ENCODE peak calls at places on chromosomes 16 and 17, in five cellular contexts. One of them, this sample, is unnamed.
A peak's percentile ranks its signal among the peaks of the same experiment; 100 is the strongest.

GRCh38 chr17:1108560-1108809 is 71.3 kb downstream of the ABR start:
- DNase-seq in gastrocnemius medialis: no peak
- DNase-seq in PC-3: no peak
- DNase-seq in left ventricle myocardium inferior: no peak
- DNase-seq in naive thymus-derived CD4-positive, alpha-beta T cell: peak; percentile 13
- DNase-seq in this sample: no peak

GRCh38 chr17:59368218-59368857 is 36.9 kb downstream of the YPEL2 start:
- DNase-seq in left ventricle myocardium inferior: no peak
- DNase-seq in PC-3: peak; percentile 51
- DNase-seq in naive thymus-derived CD4-positive, alpha-beta T cell: no peak
- DNase-seq in gastrocnemius medialis: no peak
- DNase-seq in this sample: no peak

GRCh38 chr17:77174928-77175720 is 34.4 kb downstream of the SEC14L1 start:
- DNase-seq in gastrocnemius medialis: no peak
- DNase-seq in PC-3: no peak
- DNase-seq in left ventricle myocardium inferior: no peak
- DNase-seq in naive thymus-derived CD4-positive, alpha-beta T cell: no peak
- DNase-seq in this sample: no peak

GRCh38 chr16:14196011-14196410 is 124.9 kb downstream of the MRTFB start:
- DNase-seq in gastrocnemius medialis: no peak
- DNase-seq in left ventricle myocardium inferior: no peak
- DNase-seq in PC-3: no peak
- DNase-seq in naive thymus-derived CD4-positive, alpha-beta T cell: no peak
- DNase-seq in this sample: peak; percentile 8

GRCh38 chr17:13925579-13925978 is 143.7 kb upstream of the COX10 start:
- DNase-seq in naive thymus-derived CD4-positive, alpha-beta T cell: no peak
- DNase-seq in gastrocnemius medialis: no peak
- DNase-seq in left ventricle myocardium inferior: no peak
- DNase-seq in PC-3: peak; percentile 53
- DNase-seq in this sample: no peak

GRCh38 chr17:76932402-76933333 is 64.5 kb downstream of the MGAT5B start:
- DNase-seq in PC-3: no peak
- DNase-seq in left ventricle myocardium inferior: no peak
- DNase-seq in naive thymus-derived CD4-positive, alpha-beta T cell: no peak
- DNase-seq in gastrocnemius medialis: no peak
- DNase-seq in this sample: no peak

GRCh38 chr17:12928736-12929135 is 89.1 kb downstream of the ELAC2 start:
- DNase-seq in left ventricle myocardium inferior: no peak
- DNase-seq in naive thymus-derived CD4-positive, alpha-beta T cell: no peak
- DNase-seq in gastrocnemius medialis: no peak
- DNase-seq in PC-3: peak; percentile 44
- DNase-seq in this sample: no peak

GRCh38 chr16:54280751-54281150 is 5.8 kb downstream of the IRX3 start:
- DNase-seq in gastrocnemius medialis: no peak
- DNase-seq in PC-3: no peak
- DNase-seq in left ventricle myocardium inferior: no peak
- DNase-seq in naive thymus-derived CD4-positive, alpha-beta T cell: no peak
- DNase-seq in this sample: peak; percentile 20

GRCh38 chr17:28747046-28747691 is 3.4 kb downstream of the TRAF4 start:
- DNase-seq in naive thymus-derived CD4-positive, alpha-beta T cell: no peak
- DNase-seq in PC-3: peak; percentile 81
- DNase-seq in left ventricle myocardium inferior: no peak
- DNase-seq in gastrocnemius medialis: no peak
- DNase-seq in this sample: no peak

GRCh38 chr17:73952498-73953205 is 250.8 kb upstream of the RPL38 start:
- DNase-seq in left ventricle myocardium inferior: peak; percentile 40
- DNase-seq in PC-3: no peak
- DNase-seq in naive thymus-derived CD4-positive, alpha-beta T cell: peak; percentile 33
- DNase-seq in gastrocnemius medialis: no peak
- DNase-seq in this sample: no peak

GRCh38 chr16:80299416-80299815 is 241.4 kb upstream of the DYNLRB2 start:
- DNase-seq in gastrocnemius medialis: no peak
- DNase-seq in PC-3: no peak
- DNase-seq in naive thymus-derived CD4-positive, alpha-beta T cell: no peak
- DNase-seq in left ventricle myocardium inferior: no peak
- DNase-seq in this sample: peak; percentile 87

GRCh38 chr16:57498031-57498430 is 11.7 kb upstream of the DOK4 start:
- DNase-seq in gastrocnemius medialis: no peak
- DNase-seq in PC-3: no peak
- DNase-seq in naive thymus-derived CD4-positive, alpha-beta T cell: no peak
- DNase-seq in left ventricle myocardium inferior: no peak
- DNase-seq in this sample: no peak

GRCh38 chr17:44502598-44503079 is 567 bp downstream of the GPATCH8 start:
- DNase-seq in PC-3: peak; percentile 38
- DNase-seq in left ventricle myocardium inferior: no peak
- DNase-seq in gastrocnemius medialis: no peak
- DNase-seq in naive thymus-derived CD4-positive, alpha-beta T cell: no peak
- DNase-seq in this sample: peak; percentile 44

GRCh38 chr17:63116967-63117366 is 150.9 kb downstream of the TANC2 start:
- DNase-seq in naive thymus-derived CD4-positive, alpha-beta T cell: no peak
- DNase-seq in left ventricle myocardium inferior: no peak
- DNase-seq in PC-3: no peak
- DNase-seq in gastrocnemius medialis: no peak
- DNase-seq in this sample: peak; percentile 5

GRCh38 chr16:78666318-78666717 is 566.9 kb downstream of the WWOX start:
- DNase-seq in PC-3: no peak
- DNase-seq in gastrocnemius medialis: no peak
- DNase-seq in left ventricle myocardium inferior: no peak
- DNase-seq in naive thymus-derived CD4-positive, alpha-beta T cell: no peak
- DNase-seq in this sample: no peak

GRCh38 chr17:16534236-16534635 is 34.8 kb downstream of the ZNF287 start:
- DNase-seq in gastrocnemius medialis: no peak
- DNase-seq in naive thymus-derived CD4-positive, alpha-beta T cell: no peak
- DNase-seq in PC-3: no peak
- DNase-seq in left ventricle myocardium inferior: no peak
- DNase-seq in this sample: no peak

GRCh38 chr16:83706394-83706793 is 101.4 kb upstream of the HSBP1 start:
- DNase-seq in naive thymus-derived CD4-positive, alpha-beta T cell: no peak
- DNase-seq in gastrocnemius medialis: no peak
- DNase-seq in left ventricle myocardium inferior: no peak
- DNase-seq in PC-3: no peak
- DNase-seq in this sample: peak; percentile 48

GRCh38 chr16:72474511-72475123 is 302.7 kb upstream of the PMFBP1 start:
- DNase-seq in naive thymus-derived CD4-positive, alpha-beta T cell: no peak
- DNase-seq in left ventricle myocardium inferior: no peak
- DNase-seq in gastrocnemius medialis: no peak
- DNase-seq in PC-3: peak; percentile 73
- DNase-seq in this sample: peak; percentile 64

DNA sequence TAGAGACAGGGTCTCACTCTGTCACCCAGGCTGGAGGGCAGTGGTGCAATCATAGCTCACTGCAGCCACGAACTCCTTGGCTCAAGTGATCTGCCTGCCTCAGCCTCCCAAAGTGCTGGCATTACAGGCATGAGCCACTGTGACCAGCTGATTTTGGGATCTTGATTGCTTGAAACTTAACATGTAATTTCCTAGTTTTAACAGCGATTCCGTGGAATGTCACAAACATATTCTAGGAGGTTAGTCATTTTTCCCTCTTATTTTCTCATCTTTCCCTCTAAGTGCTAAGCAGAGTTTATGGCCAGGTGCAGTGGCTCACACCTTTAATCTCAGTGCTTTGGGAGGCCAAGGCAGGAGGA is 123.4 kb upstream of the CACNG3 start:
- DNase-seq in gastrocnemius medialis: no peak
- DNase-seq in PC-3: no peak
- DNase-seq in naive thymus-derived CD4-positive, alpha-beta T cell: no peak
- DNase-seq in left ventricle myocardium inferior: no peak
- DNase-seq in this sample: no peak
- H3K27me3 ChIP-seq in gastrocnemius medialis: no peaks in the 10 kb centered on the region
- H3K27me3 ChIP-seq in PC-3: peaks cover 10% of the 10 kb centered on the region
- H3K27me3 ChIP-seq in naive thymus-derived CD4-positive, alpha-beta T cell: no peaks in the 10 kb centered on the region
- H3K27me3 ChIP-seq in left ventricle myocardium inferior: no peaks in the 10 kb centered on the region
- H3K27me3 ChIP-seq in this sample: no peaks in the 10 kb centered on the region

DNA sequence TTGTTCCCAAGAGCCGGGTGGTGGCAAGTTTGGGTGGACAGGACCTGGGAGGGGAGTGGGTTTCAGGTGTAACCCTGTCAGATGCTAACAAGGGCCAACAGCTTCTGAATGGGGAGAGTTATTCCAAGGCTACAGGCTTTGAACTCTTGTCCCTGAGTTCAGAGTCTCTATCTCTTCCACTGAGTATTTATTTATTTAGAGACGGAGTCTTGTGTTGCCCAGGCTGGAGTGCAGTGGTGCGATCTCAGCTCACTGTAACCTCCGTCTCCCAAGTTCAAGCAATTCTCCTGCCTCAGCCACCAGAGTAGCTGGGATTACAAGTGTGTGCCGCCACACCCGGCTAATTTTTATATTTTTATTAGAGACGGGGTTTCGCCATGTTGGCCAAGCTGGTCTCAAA is 2.6 kb upstream of the SETD1A start:
- DNase-seq in gastrocnemius medialis: no peak
- DNase-seq in naive thymus-derived CD4-positive, alpha-beta T cell: no peak
- DNase-seq in PC-3: no peak
- DNase-seq in left ventricle myocardium inferior: no peak
- DNase-seq in this sample: no peak
- H3K4me1 ChIP-seq in gastrocnemius medialis: peaks cover 30% of the 10 kb centered on the region
- H3K4me1 ChIP-seq in naive thymus-derived CD4-positive, alpha-beta T cell: peaks cover 30% of the 10 kb centered on the region
- H3K4me1 ChIP-seq in PC-3: peaks cover 9% of the 10 kb centered on the region
- H3K4me1 ChIP-seq in left ventricle myocardium inferior: peaks cover 66% of the 10 kb centered on the region
- H3K4me1 ChIP-seq in this sample: peaks cover 57% of the 10 kb centered on the region

GRCh38 chr16:3047387-3047720 is 993 bp downstream of the MMP25 start:
- DNase-seq in gastrocnemius medialis: no peak
- DNase-seq in PC-3: no peak
- DNase-seq in naive thymus-derived CD4-positive, alpha-beta T cell: no peak
- DNase-seq in left ventricle myocardium inferior: no peak
- DNase-seq in this sample: no peak
- H3K27me3 ChIP-seq in gastrocnemius medialis: peaks cover 65% of the 10 kb centered on the region
- H3K27me3 ChIP-seq in PC-3: peaks cover 3% of the 10 kb centered on the region
- H3K27me3 ChIP-seq in naive thymus-derived CD4-positive, alpha-beta T cell: peaks cover 28% of the 10 kb centered on the region
- H3K27me3 ChIP-seq in left ventricle myocardium inferior: peaks cover 84% of the 10 kb centered on the region
- H3K27me3 ChIP-seq in this sample: peaks cover 63% of the 10 kb centered on the region

GRCh38 chr17:39098474-39099090 is 52.9 kb downstream of the PLXDC1 start:
- DNase-seq in PC-3: no peak
- DNase-seq in left ventricle myocardium inferior: no peak
- DNase-seq in naive thymus-derived CD4-positive, alpha-beta T cell: peak; percentile 9
- DNase-seq in gastrocnemius medialis: no peak
- DNase-seq in this sample: no peak

GRCh38 chr17:39097159-39097519 is 54.3 kb downstream of the PLXDC1 start:
- DNase-seq in gastrocnemius medialis: no peak
- DNase-seq in naive thymus-derived CD4-positive, alpha-beta T cell: no peak
- DNase-seq in PC-3: no peak
- DNase-seq in left ventricle myocardium inferior: no peak
- DNase-seq in this sample: no peak

GRCh38 chr17:39096435-39097158 is 54.8 kb downstream of the PLXDC1 start:
- DNase-seq in left ventricle myocardium inferior: peak; percentile 29
- DNase-seq in PC-3: no peak
- DNase-seq in naive thymus-derived CD4-positive, alpha-beta T cell: peak; percentile 77
- DNase-seq in gastrocnemius medialis: no peak
- DNase-seq in this sample: no peak

GRCh38 chr17:39095309-39095686 is 56.1 kb downstream of the PLXDC1 start:
- DNase-seq in naive thymus-derived CD4-positive, alpha-beta T cell: no peak
- DNase-seq in PC-3: no peak
- DNase-seq in left ventricle myocardium inferior: no peak
- DNase-seq in gastrocnemius medialis: no peak
- DNase-seq in this sample: peak; percentile 41

GRCh38 chr17:39097537-39097936 is 53.9 kb downstream of the PLXDC1 start:
- DNase-seq in PC-3: no peak
- DNase-seq in naive thymus-derived CD4-positive, alpha-beta T cell: no peak
- DNase-seq in gastrocnemius medialis: no peak
- DNase-seq in left ventricle myocardium inferior: no peak
- DNase-seq in this sample: no peak
- H3K4me1 ChIP-seq in PC-3: no peaks in the 10 kb centered on the region
- H3K4me1 ChIP-seq in naive thymus-derived CD4-positive, alpha-beta T cell: peaks cover 86% of the 10 kb centered on the region
- H3K4me1 ChIP-seq in gastrocnemius medialis: no peaks in the 10 kb centered on the region
- H3K4me1 ChIP-seq in left ventricle myocardium inferior: peaks cover 67% of the 10 kb centered on the region
- H3K4me1 ChIP-seq in this sample: peaks cover 6% of the 10 kb centered on the region

GRCh38 chr17:48578616-48579560 is 738 bp upstream of the HOXB4 start:
- DNase-seq in gastrocnemius medialis: no peak
- DNase-seq in left ventricle myocardium inferior: no peak
- DNase-seq in naive thymus-derived CD4-positive, alpha-beta T cell: no peak
- DNase-seq in PC-3: no peak
- DNase-seq in this sample: no peak
- H3K27me3 ChIP-seq in gastrocnemius medialis: peaks cover 85% of the 10 kb centered on the region
- H3K27me3 ChIP-seq in left ventricle myocardium inferior: peaks cover 100% of the 10 kb centered on the region
- H3K27me3 ChIP-seq in naive thymus-derived CD4-positive, alpha-beta T cell: peaks cover 40% of the 10 kb centered on the region
- H3K27me3 ChIP-seq in PC-3: no peaks in the 10 kb centered on the region
- H3K27me3 ChIP-seq in this sample: no peaks in the 10 kb centered on the region

DNA sequence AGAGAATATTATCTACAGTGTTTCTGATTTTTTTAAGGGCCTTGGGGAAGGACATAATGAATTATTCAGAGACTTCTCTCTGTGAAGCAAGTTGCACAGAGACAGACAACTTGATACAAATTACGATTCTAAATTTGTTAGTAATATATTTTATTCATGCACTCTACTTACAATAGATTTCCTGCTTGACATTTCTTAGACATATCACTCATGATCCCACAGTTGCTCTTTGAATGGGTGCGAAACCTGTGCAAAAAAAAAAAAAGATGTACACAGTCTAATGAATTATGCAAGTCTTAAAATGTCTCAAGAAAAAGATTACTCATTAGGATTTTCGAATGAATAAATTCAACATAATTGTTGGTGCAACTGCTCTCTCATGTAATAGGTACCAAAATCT is 254.8 kb downstream of the PRKCA start:
- DNase-seq in left ventricle myocardium inferior: no peak
- DNase-seq in gastrocnemius medialis: no peak
- DNase-seq in PC-3: no peak
- DNase-seq in naive thymus-derived CD4-positive, alpha-beta T cell: no peak
- DNase-seq in this sample: no peak
- H3K4me1 ChIP-seq in left ventricle myocardium inferior: no peaks in the 10 kb centered on the region
- H3K4me1 ChIP-seq in gastrocnemius medialis: no peaks in the 10 kb centered on the region
- H3K4me1 ChIP-seq in PC-3: peaks cover 4% of the 10 kb centered on the region
- H3K4me1 ChIP-seq in naive thymus-derived CD4-positive, alpha-beta T cell: no peaks in the 10 kb centered on the region
- H3K4me1 ChIP-seq in this sample: no peaks in the 10 kb centered on the region

DNA sequence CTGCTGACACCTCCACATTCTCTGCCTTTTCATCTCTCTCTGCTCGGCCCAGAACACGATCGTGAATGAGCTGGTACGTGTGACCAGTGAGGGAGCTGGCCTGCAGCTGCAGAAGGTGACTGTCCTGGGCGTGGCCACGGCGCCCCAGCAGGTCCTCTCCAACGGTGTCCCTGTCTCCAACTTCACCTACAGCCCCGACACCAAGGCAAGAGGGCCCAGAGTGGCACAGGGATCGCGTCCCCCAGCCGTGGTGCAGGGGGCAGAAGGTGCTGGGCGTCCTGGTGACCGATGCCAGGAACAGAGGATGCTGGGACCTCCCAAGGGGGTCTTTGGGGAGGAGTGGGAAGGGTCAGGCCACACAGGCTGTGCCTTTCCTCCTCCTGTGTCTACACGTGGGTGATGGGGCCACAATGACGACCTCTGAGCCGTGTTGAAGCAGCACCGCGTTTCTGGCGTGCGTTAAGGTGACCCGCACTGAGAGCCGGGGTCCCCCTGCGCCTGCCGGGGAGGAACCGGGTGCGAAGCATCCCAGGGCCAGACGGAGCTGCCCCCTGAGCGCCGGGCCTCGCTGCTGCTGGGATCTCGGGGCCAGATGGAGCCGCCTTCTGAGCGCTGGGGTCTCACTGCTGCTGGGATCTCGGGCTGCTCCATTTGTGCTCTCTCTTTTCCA is 17.4 kb downstream of the GAA start:
- DNase-seq in gastrocnemius medialis: no peak
- DNase-seq in left ventricle myocardium inferior: no peak
- DNase-seq in PC-3: no peak
- DNase-seq in naive thymus-derived CD4-positive, alpha-beta T cell: no peak
- DNase-seq in this sample: no peak
- H3K27me3 ChIP-seq in gastrocnemius medialis: no peaks in the 10 kb centered on the region
- H3K27me3 ChIP-seq in left ventricle myocardium inferior: no peaks in the 10 kb centered on the region
- H3K27me3 ChIP-seq in PC-3: no peaks in the 10 kb centered on the region
- H3K27me3 ChIP-seq in naive thymus-derived CD4-positive, alpha-beta T cell: no peaks in the 10 kb centered on the region
- H3K27me3 ChIP-seq in this sample: no peaks in the 10 kb centered on the region